ENCODE peak calls at places on chromosome 14, in ten cellular contexts. One of them, this sample, is unnamed.

GRCh38 chr14:86543531-86543930 is 1013.6 kb downstream of the FLRT2 start:
- DNase-seq in bronchial epithelial cell: no peak
- DNase-seq in fibroblast of mammary gland: no peak
- DNase-seq in endothelial cell: no peak
- DNase-seq in AG04450: no peak
- DNase-seq in GM12865: no peak
- DNase-seq in Panc1: no peak
- DNase-seq in HepG2: no peak
- DNase-seq in NB4: no peak
- DNase-seq in MM.1S: no peak
- DNase-seq in this sample: no peak

GRCh38 chr14:92093320-92093719 is 13.1 kb downstream of the ATXN3 start:
- DNase-seq in AG04450: no peak
- DNase-seq in endothelial cell: no peak
- DNase-seq in NB4: peak
- DNase-seq in HepG2: no peak
- DNase-seq in MM.1S: no peak
- DNase-seq in bronchial epithelial cell: no peak
- DNase-seq in GM12865: no peak
- DNase-seq in fibroblast of mammary gland: peak
- DNase-seq in Panc1: no peak
- DNase-seq in this sample: no peak

GRCh38 chr14:103576371-103577024 is 13.7 kb downstream of the COA8 start:
- DNase-seq in AG04450: no peak
- DNase-seq in endothelial cell: peak
- DNase-seq in fibroblast of mammary gland: peak
- DNase-seq in GM12865: no peak
- DNase-seq in NB4: no peak
- DNase-seq in HepG2: no peak
- DNase-seq in bronchial epithelial cell: peak
- DNase-seq in Panc1: no peak
- DNase-seq in MM.1S: no peak
- DNase-seq in this sample: no peak

GRCh38 chr14:49970474-49971147 is 77.7 kb downstream of the ARF6 start:
- DNase-seq in bronchial epithelial cell: no peak
- DNase-seq in AG04450: no peak
- DNase-seq in HepG2: no peak
- DNase-seq in endothelial cell: no peak
- DNase-seq in Panc1: no peak
- DNase-seq in fibroblast of mammary gland: peak
- DNase-seq in NB4: no peak
- DNase-seq in GM12865: no peak
- DNase-seq in MM.1S: peak
- DNase-seq in this sample: no peak

GRCh38 chr14:22842211-22843122 is 6.1 kb downstream of the MMP14 start:
- DNase-seq in NB4: no peak
- DNase-seq in fibroblast of mammary gland: no peak
- DNase-seq in endothelial cell: no peak
- DNase-seq in GM12865: no peak
- DNase-seq in HepG2: no peak
- DNase-seq in AG04450: no peak
- DNase-seq in Panc1: no peak
- DNase-seq in MM.1S: no peak
- DNase-seq in bronchial epithelial cell: no peak
- DNase-seq in this sample: no peak

GRCh38 chr14:42911642-42912041 is 1305.0 kb downstream of the LRFN5 start:
- DNase-seq in bronchial epithelial cell: no peak
- DNase-seq in NB4: no peak
- DNase-seq in AG04450: no peak
- DNase-seq in MM.1S: no peak
- DNase-seq in fibroblast of mammary gland: peak
- DNase-seq in HepG2: no peak
- DNase-seq in endothelial cell: no peak
- DNase-seq in GM12865: no peak
- DNase-seq in Panc1: no peak
- DNase-seq in this sample: no peak

GRCh38 chr14:62957562-62957961 is 87.7 kb downstream of the KCNH5 start:
- DNase-seq in endothelial cell: no peak
- DNase-seq in fibroblast of mammary gland: peak
- DNase-seq in GM12865: no peak
- DNase-seq in Panc1: no peak
- DNase-seq in NB4: no peak
- DNase-seq in MM.1S: no peak
- DNase-seq in HepG2: no peak
- DNase-seq in AG04450: peak
- DNase-seq in bronchial epithelial cell: peak
- DNase-seq in this sample: no peak

GRCh38 chr14:38256358-38256840 is 506 bp upstream of the CLEC14A start:
- DNase-seq in endothelial cell: peak
- DNase-seq in fibroblast of mammary gland: peak
- DNase-seq in Panc1: no peak
- DNase-seq in bronchial epithelial cell: no peak
- DNase-seq in GM12865: no peak
- DNase-seq in NB4: no peak
- DNase-seq in HepG2: no peak
- DNase-seq in MM.1S: no peak
- DNase-seq in AG04450: no peak
- DNase-seq in this sample: peak

GRCh38 chr14:50533314-50533705 is 941 bp upstream of the MAP4K5 start:
- DNase-seq in endothelial cell: no peak
- DNase-seq in Panc1: no peak
- DNase-seq in bronchial epithelial cell: no peak
- DNase-seq in MM.1S: peak
- DNase-seq in AG04450: no peak
- DNase-seq in GM12865: peak
- DNase-seq in fibroblast of mammary gland: no peak
- DNase-seq in HepG2: no peak
- DNase-seq in NB4: no peak
- DNase-seq in this sample: no peak

GRCh38 chr14:30559638-30560071 is 697 bp downstream of the G2E3 start:
- DNase-seq in MM.1S: peak
- DNase-seq in NB4: peak
- DNase-seq in endothelial cell: no peak
- DNase-seq in fibroblast of mammary gland: peak
- DNase-seq in GM12865: peak
- DNase-seq in bronchial epithelial cell: peak
- DNase-seq in AG04450: no peak
- DNase-seq in HepG2: peak
- DNase-seq in Panc1: no peak
- DNase-seq in this sample: peak

GRCh38 chr14:61512508-61512907 is 182.8 kb upstream of the HIF1A start:
- DNase-seq in NB4: no peak
- DNase-seq in MM.1S: no peak
- DNase-seq in endothelial cell: no peak
- DNase-seq in AG04450: no peak
- DNase-seq in GM12865: no peak
- DNase-seq in fibroblast of mammary gland: peak
- DNase-seq in bronchial epithelial cell: peak
- DNase-seq in HepG2: no peak
- DNase-seq in Panc1: no peak
- DNase-seq in this sample: no peak

GRCh38 chr14:43755707-43756106 is 751.4 kb downstream of the FSCB start:
- DNase-seq in HepG2: no peak
- DNase-seq in fibroblast of mammary gland: no peak
- DNase-seq in AG04450: no peak
- DNase-seq in GM12865: no peak
- DNase-seq in endothelial cell: no peak
- DNase-seq in MM.1S: no peak
- DNase-seq in NB4: no peak
- DNase-seq in Panc1: no peak
- DNase-seq in bronchial epithelial cell: no peak
- DNase-seq in this sample: no peak

GRCh38 chr14:60724080-60724618 is at the start of gene SIX4:
- DNase-seq in MM.1S: peak
- DNase-seq in NB4: peak
- DNase-seq in Panc1: peak
- DNase-seq in fibroblast of mammary gland: peak
- DNase-seq in endothelial cell: peak
- DNase-seq in bronchial epithelial cell: peak
- DNase-seq in HepG2: peak
- DNase-seq in GM12865: peak
- DNase-seq in AG04450: peak
- DNase-seq in this sample: peak

GRCh38 chr14:74476607-74477006 is 16.5 kb downstream of the NPC2 start:
- DNase-seq in fibroblast of mammary gland: no peak
- DNase-seq in NB4: no peak
- DNase-seq in Panc1: no peak
- DNase-seq in MM.1S: no peak
- DNase-seq in bronchial epithelial cell: no peak
- DNase-seq in HepG2: no peak
- DNase-seq in GM12865: no peak
- DNase-seq in endothelial cell: no peak
- DNase-seq in AG04450: no peak
- DNase-seq in this sample: no peak

GRCh38 chr14:74476107-74476506 is 17.0 kb downstream of the NPC2 start:
- DNase-seq in Panc1: no peak
- DNase-seq in AG04450: no peak
- DNase-seq in fibroblast of mammary gland: no peak
- DNase-seq in bronchial epithelial cell: no peak
- DNase-seq in MM.1S: no peak
- DNase-seq in NB4: no peak
- DNase-seq in endothelial cell: no peak
- DNase-seq in GM12865: no peak
- DNase-seq in HepG2: no peak
- DNase-seq in this sample: no peak

GRCh38 chr14:74480051-74480450 is 13.1 kb downstream of the NPC2 start:
- DNase-seq in GM12865: no peak
- DNase-seq in MM.1S: no peak
- DNase-seq in bronchial epithelial cell: no peak
- DNase-seq in AG04450: no peak
- DNase-seq in Panc1: no peak
- DNase-seq in fibroblast of mammary gland: no peak
- DNase-seq in endothelial cell: no peak
- DNase-seq in NB4: no peak
- DNase-seq in HepG2: no peak
- DNase-seq in this sample: no peak

GRCh38 chr14:74475678-74476077 is 17.4 kb downstream of the NPC2 start:
- DNase-seq in AG04450: no peak
- DNase-seq in MM.1S: no peak
- DNase-seq in Panc1: no peak
- DNase-seq in NB4: no peak
- DNase-seq in HepG2: no peak
- DNase-seq in GM12865: no peak
- DNase-seq in fibroblast of mammary gland: peak
- DNase-seq in bronchial epithelial cell: peak
- DNase-seq in endothelial cell: no peak
- DNase-seq in this sample: no peak

GRCh38 chr14:74478996-74479635 is 14.0 kb downstream of the NPC2 start:
- DNase-seq in HepG2: peak
- DNase-seq in endothelial cell: peak
- DNase-seq in fibroblast of mammary gland: peak
- DNase-seq in NB4: no peak
- DNase-seq in Panc1: no peak
- DNase-seq in bronchial epithelial cell: peak
- DNase-seq in MM.1S: no peak
- DNase-seq in AG04450: no peak
- DNase-seq in GM12865: no peak
- DNase-seq in this sample: no peak
- TF ChIP-seq CTCF in HepG2: peak
- TF ChIP-seq CTCF in endothelial cell: peak
- TF ChIP-seq CTCF in fibroblast of mammary gland: peak
- TF ChIP-seq CTCF in NB4: no peak
- TF ChIP-seq CTCF in Panc1: peak
- TF ChIP-seq CTCF in bronchial epithelial cell: peak
- TF ChIP-seq CTCF in MM.1S: peak
- TF ChIP-seq CTCF in AG04450: peak
- TF ChIP-seq CTCF in GM12865: peak
- TF ChIP-seq CTCF in this sample: no peak

GRCh38 chr14:68610251-68610793 is 182.5 kb downstream of the ZFP36L1 start:
- DNase-seq in AG04450: no peak
- DNase-seq in NB4: no peak
- DNase-seq in MM.1S: no peak
- DNase-seq in bronchial epithelial cell: no peak
- DNase-seq in Panc1: no peak
- DNase-seq in HepG2: peak
- DNase-seq in fibroblast of mammary gland: no peak
- DNase-seq in endothelial cell: no peak
- DNase-seq in GM12865: no peak
- DNase-seq in this sample: no peak
- TF ChIP-seq CTCF in AG04450: no peak
- TF ChIP-seq CTCF in NB4: no peak
- TF ChIP-seq CTCF in MM.1S: no peak
- TF ChIP-seq CTCF in bronchial epithelial cell: no peak
- TF ChIP-seq CTCF in Panc1: no peak
- TF ChIP-seq CTCF in HepG2: peak
- TF ChIP-seq CTCF in fibroblast of mammary gland: no peak
- TF ChIP-seq CTCF in endothelial cell: no peak
- TF ChIP-seq CTCF in GM12865: no peak
- TF ChIP-seq CTCF in this sample: no peak

DNA sequence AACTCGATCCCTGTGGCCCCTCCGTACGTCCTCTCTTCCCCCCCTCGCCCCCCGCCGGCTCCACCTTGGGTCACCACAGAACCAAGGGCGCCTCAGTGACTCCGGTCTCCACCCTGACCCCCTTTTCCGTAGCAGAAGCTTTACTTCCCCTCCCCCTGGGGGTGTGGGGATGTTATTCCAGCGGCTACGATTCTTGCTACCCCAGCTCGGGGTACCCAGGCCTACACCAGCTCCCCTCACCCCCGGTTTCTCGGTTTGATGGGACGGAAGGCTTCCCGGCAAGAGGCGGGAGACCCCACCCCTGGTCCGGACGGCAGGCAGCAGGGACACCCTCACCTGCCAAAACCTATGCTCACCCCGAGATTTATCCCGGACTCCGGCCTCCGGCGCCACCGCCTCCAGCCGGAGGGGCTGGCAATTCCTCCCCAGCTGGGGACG is 665 bp downstream of the RAB15 start:
- DNase-seq in Panc1: no peak
- DNase-seq in HepG2: no peak
- DNase-seq in endothelial cell: no peak
- DNase-seq in MM.1S: no peak
- DNase-seq in AG04450: no peak
- DNase-seq in fibroblast of mammary gland: no peak
- DNase-seq in NB4: no peak
- DNase-seq in bronchial epithelial cell: no peak
- DNase-seq in GM12865: no peak
- DNase-seq in this sample: no peak
- TF ChIP-seq CTCF in Panc1: no peak
- TF ChIP-seq CTCF in HepG2: no peak
- TF ChIP-seq CTCF in endothelial cell: no peak
- TF ChIP-seq CTCF in MM.1S: no peak
- TF ChIP-seq CTCF in AG04450: no peak
- TF ChIP-seq CTCF in fibroblast of mammary gland: no peak
- TF ChIP-seq CTCF in NB4: no peak
- TF ChIP-seq CTCF in bronchial epithelial cell: no peak
- TF ChIP-seq CTCF in GM12865: no peak
- TF ChIP-seq CTCF in this sample: no peak

DNA sequence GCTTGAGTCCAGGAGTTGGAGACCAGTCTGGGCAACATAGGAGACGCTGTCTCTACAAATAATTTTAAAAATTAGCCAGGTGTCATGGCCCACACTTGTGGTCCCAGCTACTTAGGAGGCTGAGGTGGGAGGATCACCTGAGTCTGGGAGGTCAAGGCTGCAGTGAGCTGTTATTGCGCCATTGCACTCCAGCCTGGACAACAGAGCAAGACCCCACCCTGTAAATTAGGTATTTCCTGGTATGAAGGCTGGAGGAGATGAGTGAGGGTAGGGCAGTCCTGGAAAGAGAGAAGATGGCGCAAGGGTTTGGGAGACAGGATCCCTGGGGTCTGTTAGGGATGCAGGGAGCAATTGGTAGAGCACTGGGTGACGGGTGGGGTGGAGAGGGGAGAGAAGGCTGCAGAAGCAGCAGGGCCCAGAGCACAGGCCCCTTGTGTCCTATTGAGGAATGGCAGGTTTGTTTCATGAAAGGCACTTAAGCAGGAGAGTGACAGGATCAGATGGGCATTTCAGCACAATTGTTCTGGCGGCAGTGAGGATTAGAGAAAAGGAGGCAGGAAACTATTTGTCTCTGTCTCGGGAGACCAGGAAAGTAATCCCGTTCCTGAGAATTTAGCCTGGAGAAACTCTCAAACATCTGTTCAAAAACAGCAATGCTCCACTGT is 47.2 kb upstream of the KTN1 start:
- DNase-seq in HepG2: no peak
- DNase-seq in GM12865: no peak
- DNase-seq in bronchial epithelial cell: no peak
- DNase-seq in Panc1: no peak
- DNase-seq in AG04450: no peak
- DNase-seq in MM.1S: no peak
- DNase-seq in fibroblast of mammary gland: no peak
- DNase-seq in endothelial cell: peak
- DNase-seq in NB4: no peak
- DNase-seq in this sample: no peak
- TF ChIP-seq CTCF in HepG2: no peak
- TF ChIP-seq CTCF in GM12865: no peak
- TF ChIP-seq CTCF in bronchial epithelial cell: peak
- TF ChIP-seq CTCF in Panc1: peak
- TF ChIP-seq CTCF in AG04450: peak
- TF ChIP-seq CTCF in MM.1S: no peak
- TF ChIP-seq CTCF in fibroblast of mammary gland: no peak
- TF ChIP-seq CTCF in endothelial cell: peak
- TF ChIP-seq CTCF in NB4: no peak
- TF ChIP-seq CTCF in this sample: no peak

This sample was measured in GM20000.